ENCODE peak calls at places on chromosomes 6 and 20, in seven cellular contexts. One of them, this sample, is unnamed.

GRCh38 chr6:130575971-130576370 is 210.2 kb downstream of the TMEM200A start:
- DNase-seq in sigmoid colon: no peak
- DNase-seq in choroid plexus epithelial cell: no peak
- DNase-seq in A673: no peak
- DNase-seq in spleen: peak; percentile 67
- DNase-seq in heart left ventricle: no peak
- DNase-seq in natural killer cell: peak; percentile 25
- DNase-seq in this sample: no peak

GRCh38 chr6:73542882-73543281 is 22.1 kb upstream of the EEF1A1 start:
- DNase-seq in spleen: peak; percentile 19
- DNase-seq in A673: no peak
- DNase-seq in choroid plexus epithelial cell: no peak
- DNase-seq in natural killer cell: no peak
- DNase-seq in sigmoid colon: no peak
- DNase-seq in heart left ventricle: no peak
- DNase-seq in this sample: no peak

GRCh38 chr6:161169690-161170089 is 104.2 kb downstream of the AGPAT4 start:
- DNase-seq in A673: peak; percentile 22
- DNase-seq in heart left ventricle: no peak
- DNase-seq in choroid plexus epithelial cell: peak; percentile 94
- DNase-seq in natural killer cell: no peak
- DNase-seq in spleen: no peak
- DNase-seq in sigmoid colon: peak; percentile 84
- DNase-seq in this sample: peak; percentile 73

GRCh38 chr6:170294813-170295518 is 4.1 kb upstream of the DLL1 start:
- DNase-seq in sigmoid colon: no peak
- DNase-seq in spleen: no peak
- DNase-seq in A673: no peak
- DNase-seq in choroid plexus epithelial cell: no peak
- DNase-seq in heart left ventricle: no peak
- DNase-seq in natural killer cell: no peak
- DNase-seq in this sample: no peak

GRCh38 chr6:20827798-20828197 is 293.5 kb downstream of the CDKAL1 start:
- DNase-seq in sigmoid colon: no peak
- DNase-seq in spleen: no peak
- DNase-seq in heart left ventricle: no peak
- DNase-seq in natural killer cell: no peak
- DNase-seq in choroid plexus epithelial cell: peak; percentile 95
- DNase-seq in A673: no peak
- DNase-seq in this sample: no peak

GRCh38 chr6:52423971-52424381 is 3.8 kb downstream of the EFHC1 start:
- DNase-seq in natural killer cell: no peak
- DNase-seq in choroid plexus epithelial cell: peak; percentile 90
- DNase-seq in A673: peak; percentile 48
- DNase-seq in spleen: no peak
- DNase-seq in sigmoid colon: no peak
- DNase-seq in heart left ventricle: peak; percentile 26
- DNase-seq in this sample: no peak

GRCh38 chr6:80003841-80004198 is 629 bp upstream of the TTK start:
- DNase-seq in sigmoid colon: peak; percentile 65
- DNase-seq in A673: no peak
- DNase-seq in heart left ventricle: peak; percentile 6
- DNase-seq in natural killer cell: peak; percentile 45
- DNase-seq in spleen: peak; percentile 79
- DNase-seq in choroid plexus epithelial cell: no peak
- DNase-seq in this sample: no peak

GRCh38 chr6:29965873-29966601 is 23.7 kb downstream of the HLA-A start:
- DNase-seq in heart left ventricle: peak; percentile 86
- DNase-seq in sigmoid colon: peak; percentile 91
- DNase-seq in A673: peak; percentile 85
- DNase-seq in choroid plexus epithelial cell: peak; percentile 48
- DNase-seq in natural killer cell: peak; percentile 44
- DNase-seq in spleen: peak; percentile 91
- DNase-seq in this sample: peak; percentile 88

GRCh38 chr6:80638222-80639055 is 532.0 kb downstream of the BCKDHB start:
- DNase-seq in spleen: no peak
- DNase-seq in choroid plexus epithelial cell: peak; percentile 97
- DNase-seq in sigmoid colon: no peak
- DNase-seq in natural killer cell: no peak
- DNase-seq in heart left ventricle: peak; percentile 14
- DNase-seq in A673: peak; percentile 99
- DNase-seq in this sample: no peak

GRCh38 chr20:59772931-59773913 is 160.2 kb downstream of the SYCP2 start:
- DNase-seq in natural killer cell: no peak
- DNase-seq in choroid plexus epithelial cell: no peak
- DNase-seq in spleen: no peak
- DNase-seq in heart left ventricle: no peak
- DNase-seq in A673: no peak
- DNase-seq in sigmoid colon: peak; percentile 52
- DNase-seq in this sample: peak; percentile 40

GRCh38 chr20:43975096-43975768 is 60.6 kb downstream of the TOX2 start:
- DNase-seq in A673: peak; percentile 34
- DNase-seq in sigmoid colon: no peak
- DNase-seq in natural killer cell: no peak
- DNase-seq in choroid plexus epithelial cell: peak; percentile 81
- DNase-seq in heart left ventricle: no peak
- DNase-seq in spleen: no peak
- DNase-seq in this sample: peak; percentile 4

GRCh38 chr20:38405132-38405531 is 30.0 kb downstream of the SNHG17 start:
- DNase-seq in sigmoid colon: no peak
- DNase-seq in heart left ventricle: no peak
- DNase-seq in natural killer cell: no peak
- DNase-seq in A673: peak; percentile 20
- DNase-seq in spleen: no peak
- DNase-seq in choroid plexus epithelial cell: no peak
- DNase-seq in this sample: peak; percentile 9

GRCh38 chr6:168968228-168968627 is 285.4 kb downstream of the THBS2 start:
- DNase-seq in heart left ventricle: no peak
- DNase-seq in A673: peak; percentile 81
- DNase-seq in choroid plexus epithelial cell: peak; percentile 91
- DNase-seq in spleen: no peak
- DNase-seq in sigmoid colon: peak; percentile 86
- DNase-seq in natural killer cell: peak; percentile 43
- DNase-seq in this sample: peak; percentile 85

GRCh38 chr6:47114460-47114859 is 72.3 kb upstream of the ADGRF1 start:
- DNase-seq in sigmoid colon: no peak
- DNase-seq in heart left ventricle: no peak
- DNase-seq in spleen: no peak
- DNase-seq in choroid plexus epithelial cell: no peak
- DNase-seq in natural killer cell: no peak
- DNase-seq in A673: no peak
- DNase-seq in this sample: no peak

GRCh38 chr6:136526196-136526930 is 23.9 kb downstream of the MAP7 start:
- DNase-seq in choroid plexus epithelial cell: peak; percentile 87
- DNase-seq in sigmoid colon: peak; percentile 71
- DNase-seq in A673: peak; percentile 35
- DNase-seq in spleen: peak; percentile 83
- DNase-seq in natural killer cell: no peak
- DNase-seq in heart left ventricle: peak; percentile 32
- DNase-seq in this sample: no peak

GRCh38 chr6:63897952-63898351 is 262.4 kb downstream of the PHF3 start:
- DNase-seq in natural killer cell: no peak
- DNase-seq in A673: no peak
- DNase-seq in choroid plexus epithelial cell: no peak
- DNase-seq in spleen: no peak
- DNase-seq in heart left ventricle: no peak
- DNase-seq in sigmoid colon: no peak
- DNase-seq in this sample: no peak

GRCh38 chr6:3957321-3957720 is 108.1 kb downstream of the FAM50B start:
- DNase-seq in spleen: no peak
- DNase-seq in heart left ventricle: no peak
- DNase-seq in sigmoid colon: no peak
- DNase-seq in choroid plexus epithelial cell: no peak
- DNase-seq in natural killer cell: no peak
- DNase-seq in A673: no peak
- DNase-seq in this sample: no peak

GRCh38 chr6:37822851-37823682 is 3.5 kb downstream of the ZFAND3 start:
- DNase-seq in A673: peak; percentile 29
- DNase-seq in sigmoid colon: no peak
- DNase-seq in choroid plexus epithelial cell: no peak
- DNase-seq in heart left ventricle: no peak
- DNase-seq in spleen: no peak
- DNase-seq in natural killer cell: no peak
- DNase-seq in this sample: no peak

GRCh38 chr6:155224618-155225017 is 39.2 kb upstream of the CLDN20 start:
- DNase-seq in choroid plexus epithelial cell: no peak
- DNase-seq in heart left ventricle: no peak
- DNase-seq in sigmoid colon: no peak
- DNase-seq in spleen: no peak
- DNase-seq in A673: no peak
- DNase-seq in natural killer cell: no peak
- DNase-seq in this sample: no peak

GRCh38 chr20:38057351-38057972 is 23.9 kb downstream of the RPRD1B start:
- DNase-seq in choroid plexus epithelial cell: peak; percentile 78
- DNase-seq in natural killer cell: peak; percentile 80
- DNase-seq in heart left ventricle: peak; percentile 80
- DNase-seq in sigmoid colon: peak; percentile 89
- DNase-seq in spleen: peak; percentile 94
- DNase-seq in A673: peak; percentile 78
- DNase-seq in this sample: peak; percentile 88

GRCh38 chr6:7468382-7469081 is 72.9 kb upstream of the DSP start:
- DNase-seq in heart left ventricle: peak; percentile 63
- DNase-seq in spleen: no peak
- DNase-seq in sigmoid colon: no peak
- DNase-seq in A673: peak; percentile 40
- DNase-seq in natural killer cell: no peak
- DNase-seq in choroid plexus epithelial cell: peak; percentile 46
- DNase-seq in this sample: no peak

GRCh38 chr6:24125980-24126379 is at the start of gene NRSN1:
- DNase-seq in choroid plexus epithelial cell: no peak
- DNase-seq in spleen: no peak
- DNase-seq in natural killer cell: no peak
- DNase-seq in sigmoid colon: no peak
- DNase-seq in A673: peak; percentile 62
- DNase-seq in heart left ventricle: peak; percentile 6
- DNase-seq in this sample: no peak

DNA sequence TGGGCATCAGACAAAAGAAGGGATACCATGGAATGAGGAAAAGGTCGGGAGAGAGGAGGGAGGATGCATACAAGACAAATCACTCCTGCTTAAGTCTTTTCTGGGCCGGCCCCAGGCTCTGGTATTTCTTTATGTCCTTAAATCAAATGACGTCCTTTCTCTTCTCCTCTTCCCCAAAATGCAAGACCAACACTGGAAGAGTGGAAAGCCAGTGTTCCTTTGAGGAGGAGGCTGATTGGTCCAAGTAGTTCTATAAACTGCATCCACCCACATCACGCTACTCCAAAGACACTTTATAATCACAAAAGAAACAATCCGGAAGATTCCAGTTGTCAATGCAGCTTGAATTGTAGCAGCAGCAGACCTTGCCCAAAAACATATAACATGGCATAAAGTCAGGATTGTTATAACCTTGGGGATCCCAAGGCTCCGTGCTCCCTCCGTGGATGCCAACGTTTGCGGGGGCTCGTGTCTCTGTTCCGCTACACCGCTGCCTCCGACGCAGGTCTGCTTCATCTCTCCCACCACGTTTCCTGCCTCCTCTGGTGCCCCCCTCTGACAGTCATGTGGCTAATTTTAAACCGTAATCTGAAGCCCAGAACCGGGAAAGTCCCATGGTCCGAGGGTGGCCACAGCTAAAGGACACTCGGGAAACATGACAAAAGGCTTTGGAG is 47.1 kb downstream of the MCUR1 start:
- DNase-seq in natural killer cell: no peak
- DNase-seq in heart left ventricle: peak; percentile 68
- DNase-seq in spleen: peak; percentile 78
- DNase-seq in A673: peak; percentile 30
- DNase-seq in choroid plexus epithelial cell: peak; percentile 51
- DNase-seq in sigmoid colon: peak; percentile 89
- DNase-seq in this sample: peak; percentile 75
- TF ChIP-seq CTCF in natural killer cell: no peak
- TF ChIP-seq CTCF in heart left ventricle: peak; percentile 47
- TF ChIP-seq CTCF in spleen: peak; percentile 22
- TF ChIP-seq CTCF in A673: peak; percentile 22
- TF ChIP-seq CTCF in choroid plexus epithelial cell: peak; percentile 23
- TF ChIP-seq CTCF in sigmoid colon: no peak
- TF ChIP-seq CTCF in this sample: no peak

DNA sequence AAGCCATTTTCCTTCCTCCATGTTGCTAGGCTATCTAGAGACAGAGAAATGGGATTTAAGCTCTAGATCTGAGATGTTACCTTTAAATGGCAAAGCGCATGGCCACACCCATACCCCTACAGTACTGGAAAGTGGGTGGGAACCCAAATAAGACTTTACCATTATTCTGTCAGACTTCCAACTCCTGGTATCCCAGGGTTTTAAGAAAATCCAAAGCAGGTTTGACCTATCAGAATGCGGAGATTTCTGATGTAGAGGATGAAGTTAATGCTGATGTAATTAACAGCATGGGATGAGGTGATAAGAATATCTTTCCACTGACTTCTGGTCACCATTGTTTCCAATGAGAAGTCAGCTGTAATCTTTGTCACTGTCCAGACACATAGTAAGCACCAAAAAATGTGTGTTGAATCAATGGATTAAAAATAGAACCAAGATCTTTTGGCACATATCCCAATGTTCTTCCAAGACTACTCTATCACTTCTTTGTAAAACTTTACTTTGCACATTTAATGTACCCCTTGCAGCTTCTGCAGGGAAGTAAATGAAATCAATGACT is 140.8 kb upstream of the INSM1 start:
- DNase-seq in sigmoid colon: no peak
- DNase-seq in A673: no peak
- DNase-seq in choroid plexus epithelial cell: no peak
- DNase-seq in natural killer cell: no peak
- DNase-seq in heart left ventricle: no peak
- DNase-seq in spleen: no peak
- DNase-seq in this sample: no peak
- TF ChIP-seq CTCF in sigmoid colon: no peak
- TF ChIP-seq CTCF in A673: no peak
- TF ChIP-seq CTCF in choroid plexus epithelial cell: no peak
- TF ChIP-seq CTCF in natural killer cell: no peak
- TF ChIP-seq CTCF in heart left ventricle: no peak
- TF ChIP-seq CTCF in spleen: no peak
- TF ChIP-seq CTCF in this sample: no peak

GRCh38 chr20:20017001-20017851 is at the start of gene NAA20:
- DNase-seq in spleen: peak; percentile 98
- DNase-seq in sigmoid colon: peak; percentile 97
- DNase-seq in heart left ventricle: peak; percentile 95
- DNase-seq in natural killer cell: peak; percentile 84
- DNase-seq in A673: peak; percentile 94
- DNase-seq in choroid plexus epithelial cell: peak; percentile 95
- DNase-seq in this sample: peak; percentile 96
- TF ChIP-seq CTCF in spleen: peak; percentile 87
- TF ChIP-seq CTCF in sigmoid colon: peak; percentile 68
- TF ChIP-seq CTCF in heart left ventricle: peak; percentile 82
- TF ChIP-seq CTCF in natural killer cell: peak; percentile 72
- TF ChIP-seq CTCF in A673: peak; percentile 72
- TF ChIP-seq CTCF in choroid plexus epithelial cell: peak; percentile 77
- TF ChIP-seq CTCF in this sample: peak; percentile 87

DNA sequence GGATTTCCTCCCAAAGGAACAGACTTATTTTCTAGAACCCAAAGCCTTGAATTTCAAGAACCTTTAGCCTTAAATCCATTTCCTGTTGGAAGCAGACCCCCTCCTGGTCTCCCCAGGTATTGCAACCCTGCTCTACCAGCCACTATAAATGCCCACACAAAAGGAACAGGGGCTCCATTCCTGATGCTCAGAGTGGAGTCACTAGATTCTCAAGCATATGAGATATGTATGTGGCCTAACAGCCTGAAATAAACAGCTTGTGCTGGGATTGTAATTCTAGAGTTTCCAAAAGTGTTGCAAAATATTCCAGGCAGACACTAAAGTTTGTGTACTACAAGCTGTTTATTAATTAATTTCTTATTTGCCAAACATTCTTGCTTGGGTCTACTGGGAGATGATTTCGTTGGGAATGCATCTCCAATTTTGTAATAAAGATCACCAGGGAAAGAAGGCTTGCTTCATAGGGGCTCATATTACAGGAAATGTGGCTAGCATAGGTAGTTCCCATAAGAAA is 44.8 kb downstream of the RIPOR3 start:
- DNase-seq in heart left ventricle: no peak
- DNase-seq in sigmoid colon: no peak
- DNase-seq in choroid plexus epithelial cell: peak; percentile 88
- DNase-seq in A673: no peak
- DNase-seq in spleen: no peak
- DNase-seq in natural killer cell: no peak
- DNase-seq in this sample: no peak
- TF ChIP-seq CTCF in heart left ventricle: no peak
- TF ChIP-seq CTCF in sigmoid colon: no peak
- TF ChIP-seq CTCF in choroid plexus epithelial cell: peak; percentile 57
- TF ChIP-seq CTCF in A673: peak; percentile 46
- TF ChIP-seq CTCF in spleen: no peak
- TF ChIP-seq CTCF in natural killer cell: no peak
- TF ChIP-seq CTCF in this sample: peak; percentile 20